ENCODE peak calls at places on chromosomes 4 and X, in six cellular contexts. Q is mesothelial cell of epicardium, Z is glutamatergic neuron, M is uterus, X is pancreas, C is epithelial cell of esophagus. K is an unnamed sample.

GRCh38 chr4:176889776-176890175 is 97.1 kb upstream of the VEGFC start:
- DNase-seq in Q (no peak), Z (no peak), M (no peak), X (no peak), C (no peak), K (no peak)

GRCh38 chrX:48945517-48946348 is 11.7 kb downstream of the OTUD5 start:
- DNase-seq in Q (peak), Z (peak), M (peak), X (peak), C (peak), K (no peak)

GRCh38 chrX:49061916-49062315 is 3.1 kb downstream of the CCDC120 start:
- DNase-seq in Q (no peak), Z (no peak), M (no peak), X (no peak), C (no peak), K (no peak)

GRCh38 chr4:159298502-159298901 is 195.6 kb downstream of the RAPGEF2 start:
- DNase-seq in Q (no peak), Z (no peak), M (no peak), X (no peak), C (peak), K (no peak)

GRCh38 chr4:89277412-89277811 is 30.2 kb downstream of the GPRIN3 start:
- DNase-seq in Q (no peak), Z (no peak), M (no peak), X (no peak), C (peak), K (no peak)

GRCh38 chr4:23401572-23401971 is 488.3 kb downstream of the PPARGC1A start:
- DNase-seq in Q (no peak), Z (no peak), M (no peak), X (no peak), C (peak), K (no peak)

GRCh38 chrX:23008431-23009099 is 8.8 kb downstream of the DDX53 start:
- DNase-seq in Q (no peak), Z (no peak), M (no peak), X (no peak), C (peak), K (no peak)

GRCh38 chr4:25347971-25348370 is 29.1 kb upstream of the ANAPC4 start:
- DNase-seq in Q (no peak), Z (no peak), M (no peak), X (no peak), C (no peak), K (no peak)

GRCh38 chr4:93182722-93183121 is 645.8 kb upstream of the ATOH1 start:
- DNase-seq in Q (no peak), Z (no peak), M (no peak), X (no peak), C (peak), K (no peak)

GRCh38 chr4:143531773-143532491 is 18.4 kb downstream of the SMARCA5 start:
- DNase-seq in Q (no peak), Z (no peak), M (no peak), X (no peak), C (no peak), K (no peak)

GRCh38 chr4:147019061-147019460 is 73.4 kb upstream of the TTC29 start:
- DNase-seq in Q (no peak), Z (peak), M (peak), X (peak), C (peak), K (no peak)

GRCh38 chrX:71533514-71533849 is 578 bp downstream of the OGT start:
- DNase-seq in Q (no peak), Z (no peak), M (no peak), X (no peak), C (no peak), K (no peak)

DNA sequence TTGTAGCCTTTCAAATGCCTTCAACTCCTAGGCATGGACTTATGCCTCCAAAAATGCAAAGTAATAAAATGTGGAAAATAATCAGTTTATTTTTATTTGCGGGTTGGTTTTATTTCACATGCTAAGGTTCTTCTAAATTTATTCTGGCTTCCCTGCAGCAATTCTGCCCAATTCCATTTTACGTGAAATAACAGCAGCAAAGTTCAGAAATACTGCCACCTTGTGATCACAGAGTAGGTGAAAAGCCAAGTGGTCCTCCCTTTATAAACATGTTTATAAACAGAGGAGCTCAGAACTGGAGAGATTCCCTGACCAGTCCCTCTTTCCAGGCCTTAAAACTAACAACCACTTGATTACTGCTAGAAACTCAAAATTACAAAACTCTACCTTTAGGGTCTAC is 14.7 kb upstream of the DCHS2 start:
- DNase-seq in Q (no peak), Z (no peak), M (no peak), X (no peak), C (peak), K (no peak)
- TF ChIP-seq CTCF in Q (peak), Z (peak), M (peak), X (peak), C (peak), K (peak)

DNA sequence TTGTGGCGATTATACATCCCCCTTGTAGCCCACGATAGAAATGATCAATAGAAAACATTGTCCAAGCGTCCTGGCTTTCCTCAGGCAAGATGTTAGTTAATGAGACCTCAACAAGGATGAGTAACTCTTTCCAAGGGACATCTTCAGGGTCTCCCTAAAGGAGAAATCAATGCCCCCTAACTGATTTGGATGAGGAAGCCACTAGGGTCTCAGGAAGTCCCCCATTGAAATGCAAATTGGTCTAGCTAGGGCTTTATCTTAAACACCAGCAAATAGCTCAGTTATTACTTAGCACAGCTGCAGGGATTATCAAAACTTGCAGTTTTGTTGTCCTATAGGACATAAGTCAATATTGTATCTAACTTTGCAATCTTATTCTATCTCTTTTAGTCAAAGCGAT is 721.5 kb downstream of the IL1RAPL1 start:
- DNase-seq in Q (no peak), Z (no peak), M (no peak), X (no peak), C (no peak), K (no peak)
- TF ChIP-seq CTCF in Q (no peak), Z (no peak), M (no peak), X (no peak), C (no peak), K (no peak)

GRCh38 chr4:64584125-64584524 is 174.9 kb upstream of the TECRL start:
- DNase-seq in Q (no peak), Z (no peak), M (no peak), X (no peak), C (no peak), K (no peak)

GRCh38 chr4:64581422-64581821 is 172.2 kb upstream of the TECRL start:
- DNase-seq in Q (no peak), Z (no peak), M (no peak), X (no peak), C (peak), K (no peak)

GRCh38 chr4:64588507-64588906 is 179.3 kb upstream of the TECRL start:
- DNase-seq in Q (no peak), Z (no peak), M (no peak), X (no peak), C (no peak), K (no peak)

GRCh38 chr4:64582492-64582891 is 173.2 kb upstream of the TECRL start:
- DNase-seq in Q (no peak), Z (no peak), M (no peak), X (no peak), C (no peak), K (no peak)

GRCh38 chr4:64584981-64585557 is 175.8 kb upstream of the TECRL start:
- DNase-seq in Q (no peak), Z (no peak), M (no peak), X (no peak), C (peak), K (no peak)
- TF ChIP-seq CTCF in Q (peak), Z (peak), M (peak), X (peak), C (peak), K (peak)

DNA sequence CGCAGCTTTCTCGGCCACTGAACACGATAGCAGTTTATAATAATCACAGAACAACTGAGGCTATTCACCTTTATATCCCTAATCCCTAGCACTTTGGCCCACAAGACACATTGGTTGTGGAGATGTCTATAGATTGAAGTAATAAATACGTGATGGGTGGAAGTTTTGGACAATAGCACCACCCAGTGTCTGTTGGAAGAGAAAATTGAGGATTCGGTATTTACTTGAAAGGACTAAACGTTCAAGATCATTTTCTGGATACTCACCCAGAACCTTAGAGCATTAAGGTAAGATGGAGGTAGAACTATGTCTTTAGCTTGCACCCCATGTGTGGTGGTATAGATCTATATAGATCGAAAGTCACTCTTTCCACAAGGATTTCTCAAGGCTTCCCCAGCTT is 792 bp upstream of the TMSB15A start:
- DNase-seq in Q (no peak), Z (no peak), M (no peak), X (no peak), C (peak), K (no peak)
- TF ChIP-seq CTCF in Q (no peak), Z (no peak), M (peak), X (no peak), C (no peak), K (peak)

GRCh38 chr4:133147922-133148689 is 988 bp upstream of the PCDH10 start:
- DNase-seq in Q (peak), Z (peak), M (peak), X (no peak), C (peak), K (peak)
- TF ChIP-seq CTCF in Q (no peak), Z (peak), M (no peak), X (no peak), C (no peak), K (peak)

GRCh38 chr4:4481394-4482000 is 60.4 kb downstream of the STX18 start:
- DNase-seq in Q (no peak), Z (no peak), M (no peak), X (no peak), C (no peak), K (no peak)

GRCh38 chr4:4477796-4478195 is 64.1 kb downstream of the STX18 start:
- DNase-seq in Q (no peak), Z (no peak), M (no peak), X (no peak), C (no peak), K (no peak)

GRCh38 chr4:4480205-4480604 is 61.6 kb downstream of the STX18 start:
- DNase-seq in Q (no peak), Z (no peak), M (no peak), X (no peak), C (peak), K (no peak)

GRCh38 chr4:4479366-4479765 is 62.5 kb downstream of the STX18 start:
- DNase-seq in Q (no peak), Z (no peak), M (no peak), X (no peak), C (no peak), K (no peak)

GRCh38 chr4:4480685-4481393 is 61.0 kb downstream of the STX18 start:
- DNase-seq in Q (no peak), Z (peak), M (no peak), X (no peak), C (no peak), K (no peak)
- TF ChIP-seq CTCF in Q (peak), Z (peak), M (peak), X (peak), C (peak), K (peak)

DNA sequence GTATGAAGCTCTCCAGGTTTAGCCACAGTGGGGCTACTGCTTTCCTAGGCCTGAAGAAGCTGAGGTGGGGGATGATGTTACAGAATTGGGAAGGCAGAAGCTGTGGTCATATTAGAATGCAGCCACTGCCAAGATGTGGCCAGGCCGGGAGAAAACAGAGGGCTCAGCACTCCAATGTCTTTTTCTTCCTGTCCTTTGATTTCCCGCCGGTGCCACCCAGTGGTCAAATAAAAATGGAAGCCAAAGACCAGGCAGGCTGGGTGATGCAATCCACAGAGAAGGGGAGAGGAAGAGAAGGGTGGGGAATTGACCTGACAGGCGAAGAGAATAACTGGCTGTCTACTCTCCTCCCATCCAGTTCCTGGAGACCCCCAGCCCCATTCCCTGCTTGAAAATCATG is 94.9 kb upstream of the SHISA3 start:
- DNase-seq in Q (no peak), Z (peak), M (no peak), X (no peak), C (peak), K (no peak)
- TF ChIP-seq CTCF in Q (no peak), Z (peak), M (no peak), X (no peak), C (no peak), K (peak)

DNA sequence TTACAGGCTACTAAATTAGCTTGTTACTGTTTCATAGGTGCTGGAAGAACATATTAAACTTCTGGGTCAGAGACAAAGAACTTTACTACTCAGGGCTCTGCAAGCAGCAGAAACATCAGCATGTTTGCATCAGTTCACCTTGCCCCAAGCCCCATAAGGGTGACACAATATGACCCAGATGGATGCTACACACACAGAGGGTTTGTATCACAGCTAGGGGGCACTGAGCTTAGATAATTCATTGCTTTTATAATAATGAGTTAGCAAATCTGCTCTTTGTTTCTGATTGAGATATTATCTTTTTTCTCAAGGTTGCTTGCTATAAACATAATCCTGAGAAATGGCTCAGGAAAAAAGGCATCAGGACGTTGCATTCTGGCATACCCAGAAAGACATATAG is 4.8 kb upstream of the SYNPO2 start:
- DNase-seq in Q (no peak), Z (no peak), M (no peak), X (no peak), C (no peak), K (no peak)
- TF ChIP-seq CTCF in Q (no peak), Z (no peak), M (peak), X (no peak), C (no peak), K (peak)